ENCODE peak calls at places on chromosomes 12 and 14, in six cellular contexts. One of them, this sample, is unnamed.

GRCh38 chr12:99154264-99154982 is 493.1 kb upstream of the GARIN6 start:
- DNase-seq in tibial artery: no peak
- DNase-seq in natural killer cell: no peak
- DNase-seq in choroid plexus epithelial cell: no peak
- DNase-seq in suprapubic skin: no peak
- DNase-seq in lung: no peak
- DNase-seq in this sample: no peak

GRCh38 chr12:53049582-53050318 is at the start of gene TNS2:
- DNase-seq in tibial artery: peak
- DNase-seq in natural killer cell: no peak
- DNase-seq in choroid plexus epithelial cell: peak
- DNase-seq in suprapubic skin: peak
- DNase-seq in lung: peak
- DNase-seq in this sample: no peak

GRCh38 chr12:96495841-96496545 is 6.6 kb downstream of the CFAP54 start:
- DNase-seq in tibial artery: no peak
- DNase-seq in natural killer cell: no peak
- DNase-seq in choroid plexus epithelial cell: no peak
- DNase-seq in suprapubic skin: no peak
- DNase-seq in lung: no peak
- DNase-seq in this sample: no peak

GRCh38 chr12:22856120-22856699 is 231.2 kb downstream of the ETNK1 start:
- DNase-seq in tibial artery: no peak
- DNase-seq in natural killer cell: no peak
- DNase-seq in choroid plexus epithelial cell: peak
- DNase-seq in suprapubic skin: no peak
- DNase-seq in lung: no peak
- DNase-seq in this sample: no peak

GRCh38 chr14:99947695-99948094 is 117.5 kb upstream of the EVL start:
- DNase-seq in tibial artery: no peak
- DNase-seq in natural killer cell: no peak
- DNase-seq in choroid plexus epithelial cell: peak
- DNase-seq in suprapubic skin: no peak
- DNase-seq in lung: no peak
- DNase-seq in this sample: no peak

GRCh38 chr12:115140981-115141380 is 457.0 kb upstream of the TBX3 start:
- DNase-seq in tibial artery: no peak
- DNase-seq in natural killer cell: no peak
- DNase-seq in choroid plexus epithelial cell: no peak
- DNase-seq in suprapubic skin: no peak
- DNase-seq in lung: no peak
- DNase-seq in this sample: no peak

GRCh38 chr14:50714452-50715073 is 46.5 kb upstream of the SAV1 start:
- DNase-seq in tibial artery: no peak
- DNase-seq in natural killer cell: no peak
- DNase-seq in choroid plexus epithelial cell: peak
- DNase-seq in suprapubic skin: no peak
- DNase-seq in lung: no peak
- DNase-seq in this sample: no peak

GRCh38 chr12:103530352-103530751 is 34.6 kb upstream of the C12orf42 start:
- DNase-seq in tibial artery: no peak
- DNase-seq in natural killer cell: no peak
- DNase-seq in choroid plexus epithelial cell: no peak
- DNase-seq in suprapubic skin: no peak
- DNase-seq in lung: no peak
- DNase-seq in this sample: no peak

GRCh38 chr12:107761502-107761904 is 566 bp upstream of the PRDM4 start:
- DNase-seq in tibial artery: no peak
- DNase-seq in natural killer cell: no peak
- DNase-seq in choroid plexus epithelial cell: peak
- DNase-seq in suprapubic skin: no peak
- DNase-seq in lung: no peak
- DNase-seq in this sample: no peak

GRCh38 chr12:78060186-78060585 is 229.5 kb downstream of the NAV3 start:
- DNase-seq in tibial artery: no peak
- DNase-seq in natural killer cell: no peak
- DNase-seq in choroid plexus epithelial cell: peak
- DNase-seq in suprapubic skin: no peak
- DNase-seq in lung: no peak
- DNase-seq in this sample: no peak

GRCh38 chr12:55955800-55956508 is 9.9 kb downstream of the PMEL start:
- DNase-seq in tibial artery: no peak
- DNase-seq in natural killer cell: no peak
- DNase-seq in choroid plexus epithelial cell: peak
- DNase-seq in suprapubic skin: no peak
- DNase-seq in lung: no peak
- DNase-seq in this sample: no peak

GRCh38 chr12:6468283-6468575 is 2.2 kb downstream of the VAMP1 start:
- DNase-seq in tibial artery: no peak
- DNase-seq in natural killer cell: no peak
- DNase-seq in choroid plexus epithelial cell: peak
- DNase-seq in suprapubic skin: no peak
- DNase-seq in lung: no peak
- DNase-seq in this sample: no peak

GRCh38 chr12:62319058-62319457 is 58.9 kb downstream of the USP15 start:
- DNase-seq in tibial artery: no peak
- DNase-seq in natural killer cell: no peak
- DNase-seq in choroid plexus epithelial cell: no peak
- DNase-seq in suprapubic skin: no peak
- DNase-seq in lung: no peak
- DNase-seq in this sample: no peak

GRCh38 chr14:100435459-100435858 is 112.3 kb downstream of the SLC25A47 start:
- DNase-seq in tibial artery: no peak
- DNase-seq in natural killer cell: no peak
- DNase-seq in choroid plexus epithelial cell: no peak
- DNase-seq in suprapubic skin: no peak
- DNase-seq in lung: no peak
- DNase-seq in this sample: no peak

GRCh38 chr14:57712101-57712500 is 153.8 kb downstream of the SLC35F4 start:
- DNase-seq in tibial artery: no peak
- DNase-seq in natural killer cell: no peak
- DNase-seq in choroid plexus epithelial cell: peak
- DNase-seq in suprapubic skin: no peak
- DNase-seq in lung: no peak
- DNase-seq in this sample: no peak

GRCh38 chr12:50505386-50505827 is 622 bp downstream of the DIP2B start:
- DNase-seq in tibial artery: peak
- DNase-seq in natural killer cell: no peak
- DNase-seq in choroid plexus epithelial cell: no peak
- DNase-seq in suprapubic skin: no peak
- DNase-seq in lung: peak
- DNase-seq in this sample: no peak

GRCh38 chr12:84455598-84455997 is 457.0 kb downstream of the SLC6A15 start:
- DNase-seq in tibial artery: no peak
- DNase-seq in natural killer cell: no peak
- DNase-seq in choroid plexus epithelial cell: no peak
- DNase-seq in suprapubic skin: no peak
- DNase-seq in lung: no peak
- DNase-seq in this sample: no peak

GRCh38 chr14:35240233-35240632 is 51.9 kb upstream of the PSMA6 start:
- DNase-seq in tibial artery: no peak
- DNase-seq in natural killer cell: no peak
- DNase-seq in choroid plexus epithelial cell: no peak
- DNase-seq in suprapubic skin: no peak
- DNase-seq in lung: no peak
- DNase-seq in this sample: no peak

GRCh38 chr12:2795291-2796186 is 769 bp downstream of the FKBP4 start:
- DNase-seq in tibial artery: peak
- DNase-seq in natural killer cell: peak
- DNase-seq in choroid plexus epithelial cell: peak
- DNase-seq in suprapubic skin: peak
- DNase-seq in lung: peak
- DNase-seq in this sample: peak

GRCh38 chr12:44874981-44875416 is 1.1 kb downstream of the NELL2 start:
- DNase-seq in tibial artery: peak
- DNase-seq in natural killer cell: no peak
- DNase-seq in choroid plexus epithelial cell: no peak
- DNase-seq in suprapubic skin: no peak
- DNase-seq in lung: no peak
- DNase-seq in this sample: no peak

GRCh38 chr12:67469666-67470065 is 178.9 kb upstream of the DYRK2 start:
- DNase-seq in tibial artery: no peak
- DNase-seq in natural killer cell: no peak
- DNase-seq in choroid plexus epithelial cell: no peak
- DNase-seq in suprapubic skin: no peak
- DNase-seq in lung: no peak
- DNase-seq in this sample: no peak

GRCh38 chr14:78705989-78706388 is 535.8 kb downstream of the NRXN3 start:
- DNase-seq in tibial artery: no peak
- DNase-seq in natural killer cell: no peak
- DNase-seq in choroid plexus epithelial cell: no peak
- DNase-seq in suprapubic skin: no peak
- DNase-seq in lung: no peak
- DNase-seq in this sample: no peak

GRCh38 chr12:104291867-104292524 is 11.5 kb upstream of the EID3 start:
- DNase-seq in tibial artery: no peak
- DNase-seq in natural killer cell: no peak
- DNase-seq in choroid plexus epithelial cell: no peak
- DNase-seq in suprapubic skin: no peak
- DNase-seq in lung: no peak
- DNase-seq in this sample: no peak

DNA sequence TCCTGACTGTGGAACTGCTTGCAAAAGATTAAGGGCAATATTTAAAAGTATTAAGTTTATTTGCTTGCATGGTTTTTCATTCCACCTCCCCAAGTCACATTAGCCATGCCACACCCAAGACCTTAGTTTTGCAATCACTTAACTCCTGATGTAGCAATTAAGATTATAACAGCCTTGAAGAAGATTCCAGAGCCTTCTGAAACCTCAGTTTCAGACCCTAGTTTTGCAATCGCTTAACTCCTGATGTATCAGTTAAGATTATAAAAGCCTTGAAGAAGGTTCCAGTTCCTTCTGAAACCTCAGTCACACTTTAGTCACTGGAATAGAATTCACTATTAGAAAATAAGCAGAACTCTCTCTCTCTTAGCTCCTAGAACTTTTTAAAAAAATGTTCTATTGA is 42.7 kb upstream of the DCN start:
- DNase-seq in tibial artery: no peak
- DNase-seq in natural killer cell: no peak
- DNase-seq in choroid plexus epithelial cell: peak
- DNase-seq in suprapubic skin: no peak
- DNase-seq in lung: no peak
- DNase-seq in this sample: no peak
- TF ChIP-seq CTCF in tibial artery: no peak
- TF ChIP-seq CTCF in natural killer cell: no peak
- TF ChIP-seq CTCF in choroid plexus epithelial cell: no peak
- TF ChIP-seq CTCF in suprapubic skin: no peak
- TF ChIP-seq CTCF in lung: no peak
- TF ChIP-seq CTCF in this sample: no peak

GRCh38 chr14:22047105-22047504 is 373.5 kb upstream of the OR4E1 start:
- DNase-seq in tibial artery: no peak
- DNase-seq in natural killer cell: no peak
- DNase-seq in choroid plexus epithelial cell: peak
- DNase-seq in suprapubic skin: no peak
- DNase-seq in lung: no peak
- DNase-seq in this sample: no peak
- TF ChIP-seq CTCF in tibial artery: no peak
- TF ChIP-seq CTCF in natural killer cell: peak
- TF ChIP-seq CTCF in choroid plexus epithelial cell: peak
- TF ChIP-seq CTCF in suprapubic skin: no peak
- TF ChIP-seq CTCF in lung: no peak
- TF ChIP-seq CTCF in this sample: no peak

GRCh38 chr14:94372021-94372605 is 16.3 kb downstream of the SERPINA1 start:
- DNase-seq in tibial artery: no peak
- DNase-seq in natural killer cell: no peak
- DNase-seq in choroid plexus epithelial cell: no peak
- DNase-seq in suprapubic skin: no peak
- DNase-seq in lung: no peak
- DNase-seq in this sample: no peak
- TF ChIP-seq CTCF in tibial artery: no peak
- TF ChIP-seq CTCF in natural killer cell: no peak
- TF ChIP-seq CTCF in choroid plexus epithelial cell: peak
- TF ChIP-seq CTCF in suprapubic skin: no peak
- TF ChIP-seq CTCF in lung: no peak
- TF ChIP-seq CTCF in this sample: no peak

GRCh38 chr12:93073324-93073723 is 144.2 kb upstream of the EEA1 start:
- DNase-seq in tibial artery: no peak
- DNase-seq in natural killer cell: no peak
- DNase-seq in choroid plexus epithelial cell: no peak
- DNase-seq in suprapubic skin: no peak
- DNase-seq in lung: no peak
- DNase-seq in this sample: no peak
- TF ChIP-seq CTCF in tibial artery: no peak
- TF ChIP-seq CTCF in natural killer cell: no peak
- TF ChIP-seq CTCF in choroid plexus epithelial cell: no peak
- TF ChIP-seq CTCF in suprapubic skin: no peak
- TF ChIP-seq CTCF in lung: no peak
- TF ChIP-seq CTCF in this sample: no peak

GRCh38 chr12:43551971-43552559 is at the start of gene ADAMTS20:
- DNase-seq in tibial artery: no peak
- DNase-seq in natural killer cell: no peak
- DNase-seq in choroid plexus epithelial cell: peak
- DNase-seq in suprapubic skin: no peak
- DNase-seq in lung: no peak
- DNase-seq in this sample: no peak
- TF ChIP-seq CTCF in tibial artery: no peak
- TF ChIP-seq CTCF in natural killer cell: no peak
- TF ChIP-seq CTCF in choroid plexus epithelial cell: peak
- TF ChIP-seq CTCF in suprapubic skin: no peak
- TF ChIP-seq CTCF in lung: no peak
- TF ChIP-seq CTCF in this sample: no peak

DNA sequence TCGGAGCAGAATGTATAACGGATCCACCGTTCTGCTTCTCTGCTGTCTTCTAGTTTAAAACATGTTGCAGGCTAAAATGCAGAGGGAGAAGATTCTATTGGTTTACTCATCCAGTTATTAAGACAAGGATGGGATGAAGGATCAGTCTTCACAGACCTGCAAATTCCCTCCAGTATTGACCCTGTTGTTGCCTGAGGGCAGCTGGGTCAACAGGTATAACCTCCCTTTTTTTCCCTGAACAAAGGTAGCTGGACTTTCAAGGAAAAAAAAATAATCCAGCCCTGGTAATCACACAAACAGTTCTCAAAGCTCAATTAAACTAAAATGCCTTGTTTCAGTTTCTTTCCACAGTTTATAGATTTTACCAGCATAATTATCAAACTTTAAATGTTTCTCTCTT is 480.6 kb downstream of the ZFP36L1 start:
- DNase-seq in tibial artery: no peak
- DNase-seq in natural killer cell: no peak
- DNase-seq in choroid plexus epithelial cell: no peak
- DNase-seq in suprapubic skin: no peak
- DNase-seq in lung: no peak
- DNase-seq in this sample: no peak
- TF ChIP-seq CTCF in tibial artery: no peak
- TF ChIP-seq CTCF in natural killer cell: no peak
- TF ChIP-seq CTCF in choroid plexus epithelial cell: no peak
- TF ChIP-seq CTCF in suprapubic skin: no peak
- TF ChIP-seq CTCF in lung: no peak
- TF ChIP-seq CTCF in this sample: no peak

GRCh38 chr14:95679995-95680735 is 6.1 kb upstream of the TCL1B start:
- DNase-seq in tibial artery: no peak
- DNase-seq in natural killer cell: no peak
- DNase-seq in choroid plexus epithelial cell: no peak
- DNase-seq in suprapubic skin: no peak
- DNase-seq in lung: no peak
- DNase-seq in this sample: no peak
- TF ChIP-seq CTCF in tibial artery: no peak
- TF ChIP-seq CTCF in natural killer cell: no peak
- TF ChIP-seq CTCF in choroid plexus epithelial cell: no peak
- TF ChIP-seq CTCF in suprapubic skin: no peak
- TF ChIP-seq CTCF in lung: no peak
- TF ChIP-seq CTCF in this sample: no peak